ENCODE peak calls at places on chromosome 9, in four cellular contexts. V is effector memory CD8-positive, alpha-beta T cell; D is activated T-helper 1 cell treated with anti-CD3 and anti-CD28 coated beads, Interleukin-12 subunit alpha, Interleukin-12 subunit beta, Interleukin-2, Interleukin-4 antibody, amounts not matched to agents 30 ng/mL and 10 ng/mL and 1 ng/mL, durations not matched to agents 14 hours and 24 hours and 36 hours; H is NCI-H2171 treated with DMSO at 0.1 percent for 48 hours. W is an unnamed sample.

GRCh38 chr9:130240410-130241197 is 25.0 kb upstream of the HMCN2 start:
- DNase-seq in V (no peak), D (no peak), H (peak), W (peak)

GRCh38 chr9:636931-637591 is 204.4 kb upstream of the DMRT1 start:
- DNase-seq in V (no peak), D (no peak), H (no peak), W (no peak)

GRCh38 chr9:111572945-111573604 is 26.4 kb downstream of the PTGR1 start:
- DNase-seq in V (no peak), D (no peak), H (peak), W (no peak)

GRCh38 chr9:106468431-106468830 is 394.5 kb upstream of the ZNF462 start:
- DNase-seq in V (no peak), D (no peak), H (no peak), W (no peak)

GRCh38 chr9:4106744-4107143 is 193.1 kb downstream of the GLIS3 start:
- DNase-seq in V (no peak), D (no peak), H (no peak), W (no peak)

GRCh38 chr9:77981332-77981731 is 50.3 kb downstream of the GNAQ start:
- DNase-seq in V (no peak), D (no peak), H (peak), W (no peak)

GRCh38 chr9:120579750-120580590 is at the start of gene CDK5RAP2:
- DNase-seq in V (peak), D (peak), H (peak), W (peak)

GRCh38 chr9:124779368-124780059 is 2.6 kb downstream of the OLFML2A start:
- DNase-seq in V (no peak), D (no peak), H (peak), W (no peak)

GRCh38 chr9:104386020-104386419 is 118.0 kb upstream of the OR13F1 start:
- DNase-seq in V (no peak), D (no peak), H (no peak), W (no peak)

GRCh38 chr9:71279188-71279739 is 157.8 kb upstream of the TRPM3 start:
- DNase-seq in V (no peak), D (no peak), H (no peak), W (no peak)

GRCh38 chr9:100428871-100429654 is 2.1 kb downstream of the MSANTD3 start:
- DNase-seq in V (no peak), D (no peak), H (no peak), W (no peak)

GRCh38 chr9:73152953-73153352 is 1.3 kb downstream of the ANXA1 start:
- DNase-seq in V (no peak), D (no peak), H (no peak), W (no peak)

GRCh38 chr9:70789086-70789485 is 332.3 kb downstream of the TRPM3 start:
- DNase-seq in V (no peak), D (no peak), H (no peak), W (no peak)

GRCh38 chr9:36401179-36401740 is 1.2 kb upstream of the RNF38 start:
- DNase-seq in V (no peak), D (no peak), H (no peak), W (no peak)